ENCODE peak calls at places on chromosomes 2 and 18, in seven cellular contexts. C is aorta; J is brain microvascular endothelial cell; L is effector memory CD8-positive, alpha-beta T cell; K is KBM-7; M is body of pancreas; H is HTR-8/SVneo. Z is an unnamed sample.

GRCh38 chr18:8610442-8610801 is 1.2 kb downstream of the RAB12 start:
- DNase-seq in C (no peak), J (no peak), L (no peak), K (peak), M (peak), H (no peak), Z (no peak)

GRCh38 chr2:50596521-50596920 is 435.4 kb downstream of the NRXN1 start:
- DNase-seq in C (no peak), J (no peak), L (no peak), K (no peak), M (no peak), H (no peak), Z (no peak)

GRCh38 chr2:16746833-16747232 is 81.2 kb upstream of the CYRIA start:
- DNase-seq in C (no peak), J (no peak), L (no peak), K (no peak), M (no peak), H (no peak), Z (no peak)

GRCh38 chr2:73111300-73112025 is 1.3 kb downstream of the RAB11FIP5 start:
- DNase-seq in C (peak), J (no peak), L (no peak), K (peak), M (peak), H (peak), Z (peak)

GRCh38 chr2:122710049-122710448 is 954.6 kb downstream of the TSN start:
- DNase-seq in C (no peak), J (no peak), L (no peak), K (no peak), M (no peak), H (no peak), Z (no peak)

GRCh38 chr18:59996370-59996966 is 96.7 kb downstream of the PMAIP1 start:
- DNase-seq in C (no peak), J (peak), L (no peak), K (peak), M (peak), H (peak), Z (no peak)

GRCh38 chr2:109457811-109458210 is 156.0 kb downstream of the SEPTIN10 start:
- DNase-seq in C (peak), J (no peak), L (no peak), K (peak), M (no peak), H (no peak), Z (peak)

GRCh38 chr2:222731183-222731582 is 59.7 kb downstream of the MOGAT1 start:
- DNase-seq in C (no peak), J (no peak), L (no peak), K (no peak), M (no peak), H (no peak), Z (no peak)

GRCh38 chr2:171893824-171894611 is at the start of gene SLC25A12:
- DNase-seq in C (peak), J (peak), L (peak), K (peak), M (peak), H (peak), Z (peak)

GRCh38 chr18:65468881-65469280 is 281.9 kb upstream of the CDH7 start:
- DNase-seq in C (no peak), J (no peak), L (no peak), K (no peak), M (no peak), H (no peak), Z (no peak)

GRCh38 chr18:66971951-66972350 is 368.1 kb upstream of the CDH19 start:
- DNase-seq in C (no peak), J (no peak), L (no peak), K (no peak), M (no peak), H (no peak), Z (no peak)